ENCODE peak calls at places on chromosomes 13 and 19, in six cellular contexts. J is K562, M is HepG2, N is GM12878, W is H1, I is GM12891. C is an unnamed sample.

GRCh38 chr19:52226652-52227051 is 36.8 kb downstream of the PPP2R1A start:
- DNase-seq in J (no peak), M (no peak), N (no peak), W (no peak), I (no peak), C (no peak)

GRCh38 chr19:10637894-10638293 is 12.5 kb downstream of the SLC44A2 start:
- DNase-seq in J (no peak), M (no peak), N (no peak), W (no peak), I (no peak), C (no peak)

GRCh38 chr19:1232652-1233360 is 5.0 kb downstream of the CBARP start:
- DNase-seq in J (no peak), M (no peak), N (no peak), W (no peak), I (peak; percentile 21), C (no peak)

GRCh38 chr13:72384186-72384823 is 343.1 kb downstream of the MZT1 start:
- DNase-seq in J (no peak), M (peak; percentile 14), N (no peak), W (no peak), I (no peak), C (no peak)

GRCh38 chr19:50729894-50730293 is 6.7 kb downstream of the CLEC11A start:
- DNase-seq in J (no peak), M (no peak), N (no peak), W (no peak), I (no peak), C (no peak)

GRCh38 chr13:98482476-98483444 is 94.1 kb downstream of the STK24 start:
- DNase-seq in J (no peak), M (no peak), N (no peak), W (no peak), I (no peak), C (no peak)

GRCh38 chr13:79812070-79812850 is 331.3 kb downstream of the NDFIP2 start:
- DNase-seq in J (no peak), M (no peak), N (peak; percentile 39), W (no peak), I (no peak), C (no peak)

GRCh38 chr19:37079238-37079637 is 1.0 kb downstream of the ZNF420 start:
- DNase-seq in J (no peak), M (no peak), N (no peak), W (no peak), I (no peak), C (no peak)

GRCh38 chr19:33410915-33411401 is 37.4 kb downstream of the CEBPG start:
- DNase-seq in J (no peak), M (no peak), N (no peak), W (no peak), I (no peak), C (no peak)

GRCh38 chr19:29467824-29468401 is 57.9 kb upstream of the VSTM2B start:
- DNase-seq in J (peak; percentile 44), M (peak; percentile 50), N (no peak), W (no peak), I (no peak), C (no peak)

GRCh38 chr19:524062-524674 is 7.4 kb upstream of the CDC34 start:
- DNase-seq in J (no peak), M (peak; percentile 80), N (no peak), W (no peak), I (no peak), C (no peak)

GRCh38 chr13:78816592-78816991 is 157.6 kb upstream of the OBI1 start:
- DNase-seq in J (peak; percentile 28), M (no peak), N (no peak), W (no peak), I (no peak), C (no peak)

GRCh38 chr13:76398426-76398825 is 487.8 kb downstream of the KCTD12 start:
- DNase-seq in J (no peak), M (no peak), N (no peak), W (no peak), I (no peak), C (no peak)

GRCh38 chr13:30871713-30872029 is 34.4 kb upstream of the MEDAG start:
- DNase-seq in J (no peak), M (no peak), N (no peak), W (no peak), I (no peak), C (no peak)

GRCh38 chr13:93248627-93249047 is 22.0 kb downstream of the GPC6 start:
- DNase-seq in J (peak; percentile 55), M (peak; percentile 92), N (no peak), W (no peak), I (no peak), C (no peak)

GRCh38 chr19:16886305-16886880 is 2.4 kb upstream of the F2RL3 start:
- DNase-seq in J (no peak), M (peak; percentile 52), N (no peak), W (no peak), I (no peak), C (no peak)

GRCh38 chr19:29806098-29806866 is 5.5 kb upstream of the CCNE1 start:
- DNase-seq in J (peak; percentile 82), M (peak; percentile 52), N (no peak), W (no peak), I (no peak), C (no peak)

GRCh38 chr13:95530178-95530577 is 22.3 kb upstream of the CLDN10 start:
- DNase-seq in J (no peak), M (peak; percentile 38), N (no peak), W (no peak), I (no peak), C (no peak)

GRCh38 chr13:51271528-51272070 is 49.4 kb downstream of the FAM124A start:
- DNase-seq in J (no peak), M (no peak), N (no peak), W (no peak), I (no peak), C (no peak)

GRCh38 chr19:52343548-52343947 is 7.5 kb downstream of the ZNF610 start:
- DNase-seq in J (peak; percentile 61), M (peak; percentile 15), N (no peak), W (peak; percentile 54), I (peak; percentile 16), C (peak; percentile 14)

GRCh38 chr19:12782424-12783225 is 7.3 kb upstream of the HOOK2 start:
- DNase-seq in J (peak; percentile 87), M (no peak), N (no peak), W (no peak), I (no peak), C (peak; percentile 78)

GRCh38 chr13:26348966-26349365 is 95.0 kb downstream of the CDK8 start:
- DNase-seq in J (no peak), M (peak; percentile 5), N (no peak), W (no peak), I (no peak), C (no peak)

GRCh38 chr19:6260376-6260775 is 19.4 kb downstream of the MLLT1 start:
- DNase-seq in J (no peak), M (no peak), N (no peak), W (no peak), I (no peak), C (no peak)
- TF ChIP-seq TAF1 in J (no peak), M (no peak), N (no peak), W (no peak), I (no peak), C (no peak)

GRCh38 chr13:62360609-62361008 is 945.0 kb upstream of the PCDH20 start:
- DNase-seq in J (no peak), M (no peak), N (no peak), W (no peak), I (no peak), C (no peak)

GRCh38 chr13:62358646-62358932 is 942.9 kb upstream of the PCDH20 start:
- DNase-seq in J (no peak), M (no peak), N (no peak), W (no peak), I (no peak), C (no peak)

GRCh38 chr13:62356977-62357376 is 941.3 kb upstream of the PCDH20 start:
- DNase-seq in J (no peak), M (no peak), N (no peak), W (no peak), I (no peak), C (no peak)

GRCh38 chr13:62357887-62358645 is 942.4 kb upstream of the PCDH20 start:
- DNase-seq in J (no peak), M (peak; percentile 60), N (peak; percentile 12), W (peak; percentile 39), I (no peak), C (no peak)
- TF ChIP-seq POLR2A in J (no peak), M (no peak), N (no peak), W (no peak), I (no peak), C (no peak)

GRCh38 chr19:18967358-18968146 is 26.5 kb upstream of the HOMER3 start:
- DNase-seq in J (no peak), M (no peak), N (no peak), W (no peak), I (no peak), C (no peak)
- TF ChIP-seq POLR2AphosphoS5 in J (no peak), M (no peak), N (no peak), W (no peak), I (no peak), C (no peak)

GRCh38 chr13:111792956-111793355 is 274.0 kb upstream of the SOX1 start:
- DNase-seq in J (no peak), M (no peak), N (no peak), W (no peak), I (no peak), C (no peak)

GRCh38 chr13:111790621-111791020 is 276.3 kb upstream of the SOX1 start:
- DNase-seq in J (no peak), M (no peak), N (no peak), W (no peak), I (no peak), C (no peak)

GRCh38 chr13:111789420-111789819 is 277.5 kb upstream of the SOX1 start:
- DNase-seq in J (no peak), M (no peak), N (no peak), W (no peak), I (no peak), C (no peak)

GRCh38 chr13:111791131-111791530 is 275.8 kb upstream of the SOX1 start:
- DNase-seq in J (no peak), M (no peak), N (no peak), W (no peak), I (no peak), C (no peak)

GRCh38 chr13:111789011-111789410 is 277.9 kb upstream of the SOX1 start:
- DNase-seq in J (no peak), M (no peak), N (no peak), W (no peak), I (no peak), C (no peak)
- TF ChIP-seq TAF1 in J (no peak), M (no peak), N (no peak), W (no peak), I (no peak), C (no peak)

GRCh38 chr13:102569488-102569887 is 27.3 kb upstream of the TPP2 start:
- DNase-seq in J (no peak), M (no peak), N (no peak), W (no peak), I (no peak), C (no peak)
- TF ChIP-seq POLR2A in J (no peak), M (no peak), N (no peak), W (no peak), I (no peak), C (no peak)

GRCh38 chr19:46990998-46991676 is 28.5 kb upstream of the NPAS1 start:
- DNase-seq in J (peak; percentile 73), M (peak; percentile 64), N (peak; percentile 21), W (peak; percentile 78), I (no peak), C (no peak)
- TF ChIP-seq POLR2AphosphoS5 in J (no peak), M (no peak), N (no peak), W (no peak), I (no peak), C (no peak)

C was measured in GM12892.